ENCODE peak calls at places on chromosomes 7 and 10, in five cellular contexts. X is HCT116, I is GM12878, O is K562, M is HepG2. B is an unnamed sample.

GRCh38 chr10:91006001-91006751 is 85.3 kb upstream of the ANKRD1 start:
- DNase-seq in I (peak; percentile 80), O (peak; percentile 45), M (peak; percentile 71), X (peak; percentile 51), B (no peak)

GRCh38 chr10:100736144-100736808 is 9.1 kb upstream of the PAX2 start:
- DNase-seq in O (no peak), I (no peak), X (no peak), M (no peak), B (no peak)

GRCh38 chr7:135856356-135857144 is 107.9 kb upstream of the FAM180A start:
- DNase-seq in M (no peak), X (no peak), O (no peak), I (no peak), B (no peak)

GRCh38 chr7:41993173-41993867 is 243.7 kb downstream of the GLI3 start:
- DNase-seq in O (no peak), I (no peak), M (no peak), X (no peak), B (no peak)

GRCh38 chr10:84825330-84825729 is 496.9 kb downstream of the CCSER2 start:
- DNase-seq in I (no peak), M (no peak), X (no peak), O (no peak), B (no peak)

GRCh38 chr7:42549212-42549611 is 312.2 kb upstream of the GLI3 start:
- DNase-seq in M (no peak), O (no peak), X (no peak), I (no peak), B (no peak)

GRCh38 chr7:51123322-51124021 is 193.1 kb downstream of the COBL start:
- DNase-seq in X (peak; percentile 26), O (no peak), I (no peak), M (no peak), B (no peak)

GRCh38 chr7:101598981-101599681 is 30.0 kb downstream of the MYL10 start:
- DNase-seq in O (no peak), I (no peak), M (peak; percentile 17), X (no peak), B (no peak)

GRCh38 chr10:126661356-126661755 is 9.1 kb downstream of the C10orf90 start:
- DNase-seq in O (no peak), I (no peak), X (no peak), M (no peak), B (no peak)

GRCh38 chr10:18822156-18822555 is 162.9 kb downstream of the ARL5B start:
- DNase-seq in I (no peak), O (no peak), X (no peak), M (peak; percentile 1), B (peak; percentile 53)

GRCh38 chr10:70956029-70956759 is 67.8 kb upstream of the PCBD1 start:
- DNase-seq in M (peak; percentile 20), X (no peak), O (peak; percentile 39), I (no peak), B (no peak)

GRCh38 chr7:156903232-156903909 is 10.4 kb upstream of the LMBR1 start:
- DNase-seq in I (no peak), O (no peak), M (peak; percentile 37), X (peak; percentile 89), B (no peak)

GRCh38 chr7:104548861-104549260 is 220.5 kb downstream of the LHFPL3 start:
- DNase-seq in X (peak; percentile 1), I (no peak), O (peak; percentile 9), M (no peak), B (no peak)

GRCh38 chr7:129110575-129111376 is 33.7 kb upstream of the TSPAN33 start:
- DNase-seq in I (no peak), M (peak; percentile 18), X (no peak), O (peak; percentile 70), B (peak; percentile 61)

GRCh38 chr7:48224042-48224441 is 52.8 kb downstream of the ABCA13 start:
- DNase-seq in O (no peak), M (no peak), I (no peak), X (no peak), B (no peak)

GRCh38 chr10:129446182-129446581 is 20.9 kb upstream of the MGMT start:
- DNase-seq in M (no peak), I (no peak), X (no peak), O (no peak), B (no peak)

GRCh38 chr10:61662794-61663259 is at the start of gene CABCOCO1:
- DNase-seq in O (no peak), X (peak; percentile 47), M (no peak), I (no peak), B (peak; percentile 86)

GRCh38 chr7:158062661-158063060 is 525.0 kb downstream of the PTPRN2 start:
- DNase-seq in I (no peak), M (no peak), X (no peak), O (no peak), B (no peak)

GRCh38 chr10:13993169-13993568 is 337.6 kb downstream of the FRMD4A start:
- DNase-seq in X (no peak), I (no peak), O (no peak), M (peak; percentile 13), B (no peak)

GRCh38 chr10:71079761-71080380 is 132.5 kb upstream of the UNC5B start:
- DNase-seq in I (no peak), M (no peak), X (no peak), O (no peak), B (peak; percentile 28)

GRCh38 chr10:70940834-70941568 is 52.6 kb upstream of the PCBD1 start:
- DNase-seq in X (no peak), M (no peak), I (no peak), O (peak; percentile 47), B (no peak)

GRCh38 chr7:151134743-151135524 is 32.6 kb downstream of the GBX1 start:
- DNase-seq in M (no peak), I (no peak), O (no peak), X (no peak), B (no peak)

GRCh38 chr7:24075426-24075810 is 208.6 kb upstream of the NPY start:
- DNase-seq in I (no peak), O (no peak), X (no peak), M (no peak), B (no peak)

GRCh38 chr10:47444047-47444446 is 39.9 kb downstream of the ANXA8 start:
- DNase-seq in X (no peak), I (no peak), M (no peak), O (peak; percentile 3), B (no peak)

GRCh38 chr7:157121184-157121715 is 17.5 kb upstream of the UBE3C start:
- DNase-seq in M (no peak), X (no peak), O (no peak), I (no peak), B (no peak)

GRCh38 chr7:102866480-102866879 is 46.3 kb upstream of the LRRC17 start:
- DNase-seq in I (no peak), X (no peak), O (no peak), M (no peak), B (no peak)

GRCh38 chr10:5547934-5548660 is 23.3 kb downstream of the CALML3 start:
- DNase-seq in M (peak; percentile 97), X (peak; percentile 66), O (no peak), I (no peak), B (no peak)

GRCh38 chr7:50667789-50668226 is 102.6 kb upstream of the DDC start:
- DNase-seq in M (no peak), I (no peak), O (no peak), X (no peak), B (no peak)

GRCh38 chr10:28403090-28403489 is 100.2 kb upstream of the MPP7 start:
- DNase-seq in I (no peak), M (no peak), X (no peak), O (no peak), B (no peak)

DNA sequence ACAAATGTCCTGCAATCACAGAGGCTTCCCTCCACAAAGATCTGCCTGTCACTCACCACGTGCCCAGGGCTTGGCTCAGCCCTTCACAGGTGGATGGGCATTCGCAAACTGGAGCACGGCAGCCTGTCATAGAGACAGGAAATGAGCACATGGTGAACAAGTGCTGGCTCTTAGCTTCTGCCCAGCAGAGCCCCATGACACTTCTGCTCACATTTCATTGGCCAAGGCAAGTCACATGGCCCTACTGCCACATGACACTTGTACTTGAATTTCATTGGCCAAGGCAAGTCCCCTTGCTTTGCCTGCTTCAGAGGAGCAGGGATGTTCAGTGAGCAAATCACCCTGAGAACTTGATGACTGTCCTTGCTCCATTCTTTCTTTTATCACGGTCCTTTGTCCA is 110.8 kb upstream of the PPP2R2D start:
- DNase-seq in I (no peak), M (no peak), X (peak; percentile 46), O (peak; percentile 33), B (no peak)
- TF ChIP-seq ZNF274 in I (no peak), M (no peak), X (no peak), O (no peak), B (no peak)

GRCh38 chr7:47218378-47219176 is 363.3 kb downstream of the TNS3 start:
- DNase-seq in M (no peak), I (no peak), O (peak; percentile 66), X (no peak), B (no peak)
- TF ChIP-seq JUND in M (no peak), I (no peak), O (peak; percentile 27), X (no peak), B (no peak)

DNA sequence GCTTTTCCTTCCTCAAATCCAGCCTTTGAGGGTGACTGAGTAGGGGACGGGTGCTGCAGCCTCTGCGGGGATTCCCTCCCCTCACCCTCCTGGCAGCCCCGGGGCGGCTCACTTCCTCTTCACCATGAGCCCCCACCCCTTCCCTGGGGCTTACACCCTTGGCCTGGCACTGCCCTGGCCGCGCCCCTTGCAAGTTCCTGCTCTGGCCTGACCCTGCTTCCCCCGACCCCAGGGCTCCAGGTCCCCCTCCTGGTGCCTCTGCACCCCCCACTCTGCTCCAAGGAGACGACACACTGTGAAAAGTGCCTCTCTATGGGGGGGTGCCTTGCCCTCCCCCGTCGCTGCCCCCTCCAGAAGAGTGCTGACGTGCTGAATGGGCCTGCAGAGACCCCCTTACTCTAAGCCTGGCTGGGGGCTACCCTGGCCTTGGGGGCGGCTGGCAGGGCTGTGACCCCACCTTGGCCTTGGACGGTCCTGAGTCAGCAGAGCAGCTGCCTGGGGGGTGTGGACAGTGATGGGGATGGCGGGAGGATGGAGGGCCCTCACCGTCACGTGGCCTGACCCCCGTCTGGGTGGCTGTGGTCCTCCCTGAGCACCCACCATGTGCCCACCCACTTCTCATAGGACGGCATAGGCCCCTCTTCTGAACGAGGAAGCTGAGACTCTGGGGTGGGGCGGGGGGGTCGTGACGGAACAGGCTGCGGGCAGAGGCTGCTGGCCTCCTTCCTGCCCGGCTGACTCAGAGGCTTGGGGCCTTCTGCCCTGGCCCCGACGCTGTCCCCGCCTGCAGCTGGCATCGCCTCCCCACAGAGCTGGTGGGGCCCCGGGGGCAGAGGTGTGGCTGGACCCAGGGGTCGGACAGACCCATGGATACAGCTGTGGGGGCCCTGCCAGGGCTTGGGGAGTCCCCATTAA is 9.8 kb downstream of the LFNG start:
- DNase-seq in X (no peak), M (no peak), O (no peak), I (no peak), B (no peak)
- TF ChIP-seq ZNF274 in X (no peak), M (no peak), O (no peak), I (no peak), B (no peak)

DNA sequence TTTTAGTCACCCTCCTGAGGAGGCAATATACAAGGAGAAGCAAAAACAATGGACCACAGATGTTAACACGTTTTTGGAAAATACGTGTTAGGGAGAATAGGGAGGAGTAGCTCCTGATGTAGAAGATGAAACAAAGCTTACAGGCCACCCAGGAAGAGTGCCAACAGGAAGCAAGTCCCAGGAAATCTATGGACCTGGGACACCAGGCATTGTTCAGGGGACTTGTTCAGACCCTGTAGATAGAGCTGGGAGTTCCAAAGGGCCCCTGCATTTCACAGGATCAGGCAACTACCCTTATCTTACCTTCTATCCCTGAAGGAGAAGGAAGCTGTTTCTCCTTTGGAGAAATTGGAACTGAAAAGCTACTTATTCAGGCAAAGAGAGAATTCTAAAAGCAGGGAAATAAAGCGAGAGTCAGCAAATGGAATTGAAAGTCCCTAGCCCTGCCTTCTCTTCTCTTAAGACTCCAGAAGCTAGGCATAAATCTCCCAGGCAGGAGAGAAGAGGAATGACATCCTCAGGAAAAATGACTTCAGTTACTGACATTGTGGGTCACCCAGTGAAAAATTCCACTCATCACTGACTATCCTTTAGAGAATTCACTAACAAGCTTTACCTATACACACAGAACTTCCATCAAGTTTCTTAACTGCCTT is 77.7 kb upstream of the FAM3C start:
- DNase-seq in X (no peak), M (no peak), O (no peak), I (no peak), B (no peak)
- TF ChIP-seq JUND in X (no peak), M (no peak), O (no peak), I (no peak), B (no peak)